ENCODE peak calls at places on chromosomes 13 and 19, in four cellular contexts. One of them, this sample, is unnamed.

GRCh38 chr13:41962994-41963393 is 2.1 kb upstream of the VWA8 start:
- DNase-seq in thoracic aorta: no peak
- DNase-seq in Peyer's patch: no peak
- DNase-seq in lung: no peak
- DNase-seq in this sample: no peak

GRCh38 chr13:40116008-40116407 is 460.5 kb downstream of the COG6 start:
- DNase-seq in lung: no peak
- DNase-seq in Peyer's patch: no peak
- DNase-seq in thoracic aorta: no peak
- DNase-seq in this sample: no peak

GRCh38 chr19:48310227-48310626 is 15.1 kb upstream of the EMP3 start:
- DNase-seq in Peyer's patch: no peak
- DNase-seq in thoracic aorta: no peak
- DNase-seq in lung: no peak
- DNase-seq in this sample: no peak

GRCh38 chr13:34114581-34114980 is 296.6 kb downstream of the RFC3 start:
- DNase-seq in Peyer's patch: no peak
- DNase-seq in lung: no peak
- DNase-seq in thoracic aorta: no peak
- DNase-seq in this sample: no peak

GRCh38 chr19:9945319-9945966 is 9.1 kb upstream of the OLFM2 start:
- DNase-seq in thoracic aorta: peak
- DNase-seq in lung: peak
- DNase-seq in Peyer's patch: peak
- DNase-seq in this sample: peak

GRCh38 chr13:99658266-99658991 is 157.2 kb downstream of the TM9SF2 start:
- DNase-seq in thoracic aorta: no peak
- DNase-seq in Peyer's patch: peak
- DNase-seq in lung: peak
- DNase-seq in this sample: no peak

GRCh38 chr13:26878465-26878864 is 117.9 kb upstream of the GPR12 start:
- DNase-seq in lung: no peak
- DNase-seq in Peyer's patch: no peak
- DNase-seq in thoracic aorta: no peak
- DNase-seq in this sample: no peak

GRCh38 chr19:45376045-45376724 is 5.8 kb upstream of the ERCC2 start:
- DNase-seq in lung: peak
- DNase-seq in Peyer's patch: no peak
- DNase-seq in thoracic aorta: no peak
- DNase-seq in this sample: no peak

GRCh38 chr19:46470376-46470775 is 987 bp downstream of the PNMA8A start:
- DNase-seq in Peyer's patch: no peak
- DNase-seq in lung: no peak
- DNase-seq in thoracic aorta: no peak
- DNase-seq in this sample: no peak

GRCh38 chr19:11949201-11949600 is 15.6 kb upstream of the ZNF763 start:
- DNase-seq in Peyer's patch: no peak
- DNase-seq in thoracic aorta: no peak
- DNase-seq in lung: no peak
- DNase-seq in this sample: no peak

GRCh38 chr13:113882266-113882627 is 18.4 kb upstream of the GAS6 start:
- DNase-seq in thoracic aorta: no peak
- DNase-seq in lung: no peak
- DNase-seq in Peyer's patch: no peak
- DNase-seq in this sample: no peak

GRCh38 chr19:30731596-30731995 is 359.4 kb downstream of the ZNF536 start:
- DNase-seq in Peyer's patch: no peak
- DNase-seq in lung: no peak
- DNase-seq in thoracic aorta: no peak
- DNase-seq in this sample: no peak

GRCh38 chr13:25187596-25187995 is 15.5 kb upstream of the AMER2 start:
- DNase-seq in thoracic aorta: no peak
- DNase-seq in lung: no peak
- DNase-seq in Peyer's patch: no peak
- DNase-seq in this sample: no peak

GRCh38 chr13:23391752-23392151 is 41.8 kb downstream of the SACS start:
- DNase-seq in Peyer's patch: no peak
- DNase-seq in lung: no peak
- DNase-seq in thoracic aorta: no peak
- DNase-seq in this sample: no peak

GRCh38 chr13:102846261-102847015 is 606 bp downstream of the ERCC5 start:
- DNase-seq in Peyer's patch: peak
- DNase-seq in thoracic aorta: no peak
- DNase-seq in lung: peak
- DNase-seq in this sample: no peak

GRCh38 chr19:49502866-49503581 is 6.8 kb downstream of the RPS11 start:
- DNase-seq in lung: no peak
- DNase-seq in thoracic aorta: no peak
- DNase-seq in Peyer's patch: no peak
- DNase-seq in this sample: no peak

GRCh38 chr13:113009743-113010509 is 40.9 kb downstream of the MCF2L start:
- DNase-seq in lung: no peak
- DNase-seq in Peyer's patch: no peak
- DNase-seq in thoracic aorta: no peak
- DNase-seq in this sample: no peak

GRCh38 chr19:23799321-23799720 is 40.6 kb upstream of the ZNF681 start:
- DNase-seq in lung: no peak
- DNase-seq in Peyer's patch: peak
- DNase-seq in thoracic aorta: no peak
- DNase-seq in this sample: no peak

GRCh38 chr19:16435999-16436650 is 35.6 kb downstream of the EPS15L1 start:
- DNase-seq in thoracic aorta: no peak
- DNase-seq in Peyer's patch: no peak
- DNase-seq in lung: no peak
- DNase-seq in this sample: no peak

GRCh38 chr13:26112843-26113242 is 61.0 kb upstream of the SHISA2 start:
- DNase-seq in thoracic aorta: no peak
- DNase-seq in Peyer's patch: no peak
- DNase-seq in lung: no peak
- DNase-seq in this sample: no peak

GRCh38 chr13:100589178-100589725 is 663 bp upstream of the GGACT start:
- DNase-seq in thoracic aorta: no peak
- DNase-seq in lung: no peak
- DNase-seq in Peyer's patch: no peak
- DNase-seq in this sample: no peak

GRCh38 chr13:95201814-95202521 is 99.3 kb downstream of the ABCC4 start:
- DNase-seq in Peyer's patch: no peak
- DNase-seq in thoracic aorta: no peak
- DNase-seq in lung: no peak
- DNase-seq in this sample: no peak

GRCh38 chr19:2561895-2562294 is 86.0 kb downstream of the GADD45B start:
- DNase-seq in lung: no peak
- DNase-seq in thoracic aorta: no peak
- DNase-seq in Peyer's patch: peak
- DNase-seq in this sample: no peak

GRCh38 chr13:100443278-100443997 is 145.2 kb downstream of the GGACT start:
- DNase-seq in lung: no peak
- DNase-seq in Peyer's patch: no peak
- DNase-seq in thoracic aorta: no peak
- DNase-seq in this sample: no peak

GRCh38 chr19:1754651-1755466 is 1.6 kb downstream of the ONECUT3 start:
- DNase-seq in thoracic aorta: no peak
- DNase-seq in lung: no peak
- DNase-seq in Peyer's patch: no peak
- DNase-seq in this sample: no peak

GRCh38 chr19:38693380-38694223 is 46.2 kb downstream of the ACTN4 start:
- DNase-seq in lung: no peak
- DNase-seq in Peyer's patch: peak
- DNase-seq in thoracic aorta: no peak
- DNase-seq in this sample: no peak

GRCh38 chr19:42066075-42066754 is 3.8 kb downstream of the GRIK5 start:
- DNase-seq in thoracic aorta: no peak
- DNase-seq in lung: no peak
- DNase-seq in Peyer's patch: no peak
- DNase-seq in this sample: no peak

GRCh38 chr19:33171916-33172359 is 22.2 kb upstream of the LRP3 start:
- DNase-seq in Peyer's patch: no peak
- DNase-seq in lung: no peak
- DNase-seq in thoracic aorta: no peak
- DNase-seq in this sample: no peak

GRCh38 chr13:31105020-31105800 is 56.5 kb downstream of the HSPH1 start:
- DNase-seq in Peyer's patch: no peak
- DNase-seq in thoracic aorta: no peak
- DNase-seq in lung: peak
- DNase-seq in this sample: no peak

GRCh38 chr13:93775507-93776108 is 549.0 kb downstream of the GPC6 start:
- DNase-seq in lung: no peak
- DNase-seq in Peyer's patch: no peak
- DNase-seq in thoracic aorta: no peak
- DNase-seq in this sample: no peak

GRCh38 chr13:80151016-80151415 is 189.9 kb downstream of the SPRY2 start:
- DNase-seq in lung: no peak
- DNase-seq in Peyer's patch: no peak
- DNase-seq in thoracic aorta: no peak
- DNase-seq in this sample: no peak

GRCh38 chr19:277581-278165 is 13.5 kb downstream of the PLPP2 start:
- DNase-seq in Peyer's patch: no peak
- DNase-seq in thoracic aorta: no peak
- DNase-seq in lung: no peak
- DNase-seq in this sample: no peak

GRCh38 chr19:55690769-55691545 is 15.9 kb downstream of the EPN1 start:
- DNase-seq in lung: no peak
- DNase-seq in thoracic aorta: no peak
- DNase-seq in Peyer's patch: no peak
- DNase-seq in this sample: no peak

GRCh38 chr13:30290812-30291436 is 16.4 kb downstream of the KATNAL1 start:
- DNase-seq in lung: no peak
- DNase-seq in Peyer's patch: no peak
- DNase-seq in thoracic aorta: no peak
- DNase-seq in this sample: no peak

GRCh38 chr19:52741951-52742485 is 7.2 kb upstream of the ZNF611 start:
- DNase-seq in thoracic aorta: no peak
- DNase-seq in lung: no peak
- DNase-seq in Peyer's patch: no peak
- DNase-seq in this sample: no peak

GRCh38 chr19:14122924-14123323 is 5.4 kb upstream of the PRKACA start:
- DNase-seq in Peyer's patch: no peak
- DNase-seq in thoracic aorta: no peak
- DNase-seq in lung: no peak
- DNase-seq in this sample: no peak
- H3K27ac ChIP-seq in Peyer's patch: no peak
- H3K27ac ChIP-seq in thoracic aorta: no peak
- H3K27ac ChIP-seq in lung: no peak
- H3K27ac ChIP-seq in this sample: no peak

GRCh38 chr19:40009674-40010073 is 12.8 kb downstream of the ZNF546 start:
- DNase-seq in Peyer's patch: no peak
- DNase-seq in lung: no peak
- DNase-seq in thoracic aorta: no peak
- DNase-seq in this sample: no peak

GRCh38 chr19:40006273-40006691 is 9.4 kb downstream of the ZNF546 start:
- DNase-seq in lung: no peak
- DNase-seq in thoracic aorta: no peak
- DNase-seq in Peyer's patch: no peak
- DNase-seq in this sample: no peak

DNA sequence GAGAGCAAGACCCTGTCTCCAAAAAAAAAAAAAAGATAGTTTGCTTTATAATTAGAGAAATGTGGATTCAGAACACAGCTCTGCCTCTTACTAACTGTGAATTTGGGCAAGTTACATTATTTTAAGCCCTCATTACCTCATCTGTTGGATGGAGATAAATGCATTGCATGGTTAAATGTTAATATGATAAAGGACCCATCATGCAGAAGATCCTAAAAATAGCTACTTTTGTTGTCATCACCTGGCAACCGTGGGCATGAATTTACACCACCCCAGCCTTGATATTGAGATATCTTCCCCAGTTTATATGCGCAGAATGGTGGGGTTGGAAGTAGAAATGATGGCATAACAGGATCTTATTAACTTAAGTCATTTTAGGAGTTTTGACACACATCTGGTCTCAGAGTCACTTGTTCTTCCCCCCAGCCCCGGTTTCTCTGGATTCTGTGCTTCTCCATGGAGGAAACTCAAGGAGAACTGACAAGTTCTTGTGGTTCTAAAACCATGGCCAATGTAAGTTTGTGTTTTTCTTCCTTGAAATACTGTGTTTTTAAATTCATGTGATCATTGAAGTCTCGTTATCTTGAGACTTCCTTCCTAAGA is 8.9 kb downstream of the ZNF546 start:
- DNase-seq in Peyer's patch: no peak
- DNase-seq in lung: no peak
- DNase-seq in thoracic aorta: no peak
- DNase-seq in this sample: no peak
- H3K27ac ChIP-seq in Peyer's patch: no peak
- H3K27ac ChIP-seq in lung: peak
- H3K27ac ChIP-seq in thoracic aorta: no peak
- H3K27ac ChIP-seq in this sample: no peak

GRCh38 chr19:13783565-13784500 is 9.6 kb downstream of the C19orf53 start:
- DNase-seq in lung: no peak
- DNase-seq in Peyer's patch: no peak
- DNase-seq in thoracic aorta: no peak
- DNase-seq in this sample: no peak
- H3K27ac ChIP-seq in lung: no peak
- H3K27ac ChIP-seq in Peyer's patch: peak
- H3K27ac ChIP-seq in thoracic aorta: peak
- H3K27ac ChIP-seq in this sample: no peak

GRCh38 chr13:36341718-36342117 is 4.5 kb downstream of the SPART start:
- DNase-seq in thoracic aorta: no peak
- DNase-seq in Peyer's patch: no peak
- DNase-seq in lung: no peak
- DNase-seq in this sample: no peak
- H3K27ac ChIP-seq in thoracic aorta: no peak
- H3K27ac ChIP-seq in Peyer's patch: no peak
- H3K27ac ChIP-seq in lung: no peak
- H3K27ac ChIP-seq in this sample: no peak

GRCh38 chr19:18013621-18014111 is 5.7 kb downstream of the ARRDC2 start:
- DNase-seq in lung: no peak
- DNase-seq in Peyer's patch: no peak
- DNase-seq in thoracic aorta: no peak
- DNase-seq in this sample: no peak
- H3K27ac ChIP-seq in lung: no peak
- H3K27ac ChIP-seq in Peyer's patch: peak
- H3K27ac ChIP-seq in thoracic aorta: peak
- H3K27ac ChIP-seq in this sample: peak

GRCh38 chr13:111587249-111587648 is 266.8 kb downstream of the TEX29 start:
- DNase-seq in Peyer's patch: no peak
- DNase-seq in lung: no peak
- DNase-seq in thoracic aorta: no peak
- DNase-seq in this sample: no peak
- H3K27ac ChIP-seq in Peyer's patch: no peak
- H3K27ac ChIP-seq in lung: no peak
- H3K27ac ChIP-seq in thoracic aorta: no peak
- H3K27ac ChIP-seq in this sample: no peak

GRCh38 chr13:110125613-110126272 is 181.2 kb downstream of the COL4A1 start:
- DNase-seq in lung: peak
- DNase-seq in Peyer's patch: no peak
- DNase-seq in thoracic aorta: no peak
- DNase-seq in this sample: no peak
- H3K27ac ChIP-seq in lung: peak
- H3K27ac ChIP-seq in Peyer's patch: peak
- H3K27ac ChIP-seq in thoracic aorta: peak
- H3K27ac ChIP-seq in this sample: peak

This sample was measured in caudate nucleus.